ENCODE peak calls at places on chromosome 12, in six cellular contexts. One of them, this sample, is unnamed.

GRCh38 chr12:27190761-27191160 is 53.3 kb upstream of the STK38L start:
- DNase-seq in endothelial cell: no peak
- DNase-seq in EL: peak
- DNase-seq in kidney glomerular epithelial cell: no peak
- DNase-seq in fibroblast of pulmonary artery: peak
- DNase-seq in COR-L47: no peak
- DNase-seq in this sample: no peak

GRCh38 chr12:113040722-113041168 is 15.8 kb upstream of the DTX1 start:
- DNase-seq in COR-L47: no peak
- DNase-seq in fibroblast of pulmonary artery: peak
- DNase-seq in endothelial cell: no peak
- DNase-seq in kidney glomerular epithelial cell: peak
- DNase-seq in EL: peak
- DNase-seq in this sample: peak

GRCh38 chr12:26868505-26869494 is 35.8 kb upstream of the ITPR2 start:
- DNase-seq in COR-L47: no peak
- DNase-seq in EL: no peak
- DNase-seq in fibroblast of pulmonary artery: no peak
- DNase-seq in kidney glomerular epithelial cell: no peak
- DNase-seq in endothelial cell: no peak
- DNase-seq in this sample: peak

GRCh38 chr12:104756901-104757300 is 201.2 kb downstream of the SLC41A2 start:
- DNase-seq in COR-L47: no peak
- DNase-seq in EL: no peak
- DNase-seq in endothelial cell: no peak
- DNase-seq in kidney glomerular epithelial cell: no peak
- DNase-seq in fibroblast of pulmonary artery: no peak
- DNase-seq in this sample: no peak

GRCh38 chr12:12128665-12129064 is 57.9 kb downstream of the BCL2L14 start:
- DNase-seq in EL: no peak
- DNase-seq in kidney glomerular epithelial cell: no peak
- DNase-seq in endothelial cell: no peak
- DNase-seq in COR-L47: no peak
- DNase-seq in fibroblast of pulmonary artery: no peak
- DNase-seq in this sample: no peak

GRCh38 chr12:77190022-77190421 is 124.7 kb upstream of the E2F7 start:
- DNase-seq in COR-L47: no peak
- DNase-seq in fibroblast of pulmonary artery: peak
- DNase-seq in EL: peak
- DNase-seq in endothelial cell: no peak
- DNase-seq in kidney glomerular epithelial cell: no peak
- DNase-seq in this sample: no peak

GRCh38 chr12:91104812-91105466 is 6.4 kb downstream of the LUM start:
- DNase-seq in EL: no peak
- DNase-seq in COR-L47: no peak
- DNase-seq in endothelial cell: no peak
- DNase-seq in kidney glomerular epithelial cell: no peak
- DNase-seq in fibroblast of pulmonary artery: no peak
- DNase-seq in this sample: peak

GRCh38 chr12:132719141-132719953 is 8.7 kb downstream of the PGAM5 start:
- DNase-seq in kidney glomerular epithelial cell: no peak
- DNase-seq in COR-L47: no peak
- DNase-seq in EL: no peak
- DNase-seq in fibroblast of pulmonary artery: no peak
- DNase-seq in endothelial cell: no peak
- DNase-seq in this sample: no peak

GRCh38 chr12:95633671-95634465 is 82.6 kb upstream of the USP44 start:
- DNase-seq in fibroblast of pulmonary artery: peak
- DNase-seq in kidney glomerular epithelial cell: no peak
- DNase-seq in EL: no peak
- DNase-seq in COR-L47: no peak
- DNase-seq in endothelial cell: no peak
- DNase-seq in this sample: peak

GRCh38 chr12:113601656-113602263 is 130.1 kb upstream of the LHX5 start:
- DNase-seq in COR-L47: no peak
- DNase-seq in endothelial cell: peak
- DNase-seq in EL: no peak
- DNase-seq in fibroblast of pulmonary artery: peak
- DNase-seq in kidney glomerular epithelial cell: no peak
- DNase-seq in this sample: no peak

GRCh38 chr12:5648692-5649338 is 216.9 kb downstream of the NTF3 start:
- DNase-seq in fibroblast of pulmonary artery: peak
- DNase-seq in COR-L47: peak
- DNase-seq in endothelial cell: peak
- DNase-seq in EL: peak
- DNase-seq in kidney glomerular epithelial cell: no peak
- DNase-seq in this sample: peak

GRCh38 chr12:132018193-132018916 is 68.6 kb downstream of the EP400 start:
- DNase-seq in fibroblast of pulmonary artery: no peak
- DNase-seq in COR-L47: no peak
- DNase-seq in endothelial cell: no peak
- DNase-seq in EL: peak
- DNase-seq in kidney glomerular epithelial cell: no peak
- DNase-seq in this sample: no peak

GRCh38 chr12:94879542-94879941 is 124.0 kb downstream of the NDUFA12 start:
- DNase-seq in EL: peak
- DNase-seq in COR-L47: no peak
- DNase-seq in endothelial cell: peak
- DNase-seq in fibroblast of pulmonary artery: peak
- DNase-seq in kidney glomerular epithelial cell: no peak
- DNase-seq in this sample: no peak

GRCh38 chr12:96040305-96041133 is 5.1 kb upstream of the LTA4H start:
- DNase-seq in kidney glomerular epithelial cell: no peak
- DNase-seq in EL: no peak
- DNase-seq in COR-L47: no peak
- DNase-seq in fibroblast of pulmonary artery: no peak
- DNase-seq in endothelial cell: no peak
- DNase-seq in this sample: no peak